ENCODE peak calls at places on chromosomes 4 and X, in nine cellular contexts. D, I, M, Q, X, Z, Y, O and H are unnamed samples.

GRCh38 chr4:151147000-151147399 is 47.6 kb downstream of the RPS3A start:
- DNase-seq in D (no peak), I (no peak), M (no peak), Q (no peak), X (no peak), Z (no peak), Y (no peak), O (no peak), H (no peak)

GRCh38 chr4:122758033-122758432 is 25.5 kb downstream of the BBS12 start:
- DNase-seq in D (peak), I (no peak), M (peak), Q (peak), X (no peak), Z (no peak), Y (no peak), O (peak), H (peak)

GRCh38 chr4:139403457-139403856 is 50.5 kb upstream of the RAB33B start:
- DNase-seq in D (no peak), I (no peak), M (no peak), Q (no peak), X (no peak), Z (no peak), Y (no peak), O (no peak), H (peak)

GRCh38 chr4:6609415-6610079 is 30.9 kb upstream of the MRFAP1 start:
- DNase-seq in D (no peak), I (no peak), M (no peak), Q (peak), X (no peak), Z (no peak), Y (no peak), O (no peak), H (no peak)

GRCh38 chrX:150768132-150768485 is 74.9 kb downstream of the MTMR1 start:
- DNase-seq in D (no peak), I (no peak), M (no peak), Q (no peak), X (no peak), Z (no peak), Y (no peak), O (no peak), H (no peak)

GRCh38 chrX:102846544-102847236 is 90.4 kb upstream of the RAB40AL start:
- DNase-seq in D (no peak), I (no peak), M (no peak), Q (no peak), X (no peak), Z (no peak), Y (no peak), O (no peak), H (no peak)

GRCh38 chrX:66731398-66731797 is 92.5 kb upstream of the EDA2R start:
- DNase-seq in D (no peak), I (no peak), M (no peak), Q (peak), X (no peak), Z (no peak), Y (no peak), O (no peak), H (peak)

GRCh38 chr4:150078996-150079581 is 844 bp downstream of the DCLK2 start:
- DNase-seq in D (peak), I (peak), M (peak), Q (no peak), X (peak), Z (no peak), Y (no peak), O (peak), H (peak)

GRCh38 chr4:762211-763190 is 56.9 kb downstream of the PCGF3 start:
- DNase-seq in D (no peak), I (no peak), M (no peak), Q (peak), X (no peak), Z (no peak), Y (no peak), O (no peak), H (peak)

GRCh38 chrX:21865436-21865835 is 9.6 kb downstream of the YY2 start:
- DNase-seq in D (no peak), I (no peak), M (no peak), Q (no peak), X (no peak), Z (no peak), Y (no peak), O (no peak), H (no peak)

GRCh38 chrX:120260369-120260768 is 9.8 kb downstream of the ZBTB33 start:
- DNase-seq in D (no peak), I (no peak), M (peak), Q (no peak), X (no peak), Z (no peak), Y (no peak), O (no peak), H (no peak)

GRCh38 chr4:177281544-177281943 is 28.1 kb upstream of the NEIL3 start:
- DNase-seq in D (no peak), I (no peak), M (no peak), Q (no peak), X (no peak), Z (no peak), Y (no peak), O (no peak), H (no peak)

GRCh38 chr4:10656988-10657387 is 27.6 kb downstream of the CLNK start:
- DNase-seq in D (no peak), I (no peak), M (no peak), Q (no peak), X (no peak), Z (no peak), Y (no peak), O (no peak), H (no peak)

GRCh38 chrX:154002215-154002719 is 17.4 kb downstream of the IRAK1 start:
- DNase-seq in D (peak), I (peak), M (peak), Q (peak), X (no peak), Z (no peak), Y (no peak), O (peak), H (peak)

GRCh38 chrX:133726211-133726630 is 259.2 kb downstream of the GPC3 start:
- DNase-seq in D (no peak), I (no peak), M (peak), Q (no peak), X (no peak), Z (no peak), Y (no peak), O (peak), H (peak)

GRCh38 chrX:36859231-36859630 is 148.9 kb upstream of the FAM47C start:
- DNase-seq in D (no peak), I (no peak), M (no peak), Q (no peak), X (no peak), Z (no peak), Y (no peak), O (no peak), H (no peak)

GRCh38 chr4:61406677-61407076 is 206.6 kb downstream of the ADGRL3 start:
- DNase-seq in D (no peak), I (no peak), M (no peak), Q (no peak), X (no peak), Z (no peak), Y (no peak), O (no peak), H (no peak)

GRCh38 chr4:26191353-26191752 is 129.5 kb upstream of the RBPJ start:
- DNase-seq in D (no peak), I (no peak), M (no peak), Q (no peak), X (no peak), Z (no peak), Y (no peak), O (no peak), H (no peak)

GRCh38 chrX:9327747-9328145 is 137.1 kb upstream of the TBL1X start:
- DNase-seq in D (no peak), I (no peak), M (no peak), Q (no peak), X (no peak), Z (no peak), Y (no peak), O (no peak), H (no peak)

GRCh38 chr4:156298230-156298629 is 344.6 kb upstream of the CTSO start:
- DNase-seq in D (peak), I (no peak), M (peak), Q (no peak), X (no peak), Z (no peak), Y (no peak), O (peak), H (peak)

GRCh38 chr4:14155803-14156202 is 528.3 kb upstream of the BOD1L1 start:
- DNase-seq in D (no peak), I (no peak), M (no peak), Q (no peak), X (no peak), Z (no peak), Y (no peak), O (no peak), H (no peak)

GRCh38 chrX:21225643-21226042 is 148.6 kb upstream of the CNKSR2 start:
- DNase-seq in D (no peak), I (no peak), M (no peak), Q (no peak), X (no peak), Z (no peak), Y (no peak), O (no peak), H (no peak)

GRCh38 chr4:7289619-7290018 is 97.3 kb downstream of the SORCS2 start:
- DNase-seq in D (no peak), I (no peak), M (no peak), Q (no peak), X (no peak), Z (no peak), Y (no peak), O (no peak), H (no peak)

GRCh38 chr4:3226467-3226866 is 22.5 kb upstream of the MSANTD1 start:
- DNase-seq in D (no peak), I (no peak), M (no peak), Q (no peak), X (peak), Z (no peak), Y (no peak), O (no peak), H (no peak)

GRCh38 chr4:121697626-121698025 is 846 bp upstream of the ANXA5 start:
- DNase-seq in D (no peak), I (no peak), M (no peak), Q (no peak), X (no peak), Z (no peak), Y (no peak), O (no peak), H (no peak)

GRCh38 chrX:30489323-30489722 is 88.2 kb downstream of the TASL start:
- DNase-seq in D (no peak), I (no peak), M (no peak), Q (no peak), X (no peak), Z (no peak), Y (no peak), O (peak), H (peak)